ENCODE peak calls at places on chromosome 5, in seven cellular contexts. N is neural crest cell, V is sigmoid colon, B is upper lobe of right lung, W is colonic mucosa, O is tibial nerve, H is cardiac fibroblast. J is an unnamed sample.

GRCh38 chr5:108743344-108743743 is 4.4 kb upstream of the FER start:
- DNase-seq in W (no peak), N (no peak), H (peak), B (no peak), O (no peak), V (no peak), J (no peak)

GRCh38 chr5:126428421-126428820 is 5.2 kb downstream of the GRAMD2B start:
- DNase-seq in W (no peak), H (no peak), O (no peak), N (no peak), V (no peak), B (no peak), J (no peak)

GRCh38 chr5:102737161-102737560 is 17.9 kb upstream of the PAM start:
- DNase-seq in N (no peak), V (no peak), O (no peak), H (no peak), B (no peak), W (no peak), J (no peak)

GRCh38 chr5:99775189-99775588 is 760.0 kb upstream of the FAM174A start:
- DNase-seq in O (no peak), V (no peak), N (no peak), H (no peak), W (no peak), B (no peak), J (no peak)

GRCh38 chr5:168366124-168366523 is 74.7 kb downstream of the WWC1 start:
- DNase-seq in V (no peak), O (no peak), W (no peak), N (no peak), B (no peak), H (peak), J (no peak)

GRCh38 chr5:42992035-42992570 is 48.0 kb downstream of the ANXA2R start:
- DNase-seq in H (peak), O (peak), W (peak), N (peak), B (peak), V (peak), J (no peak)

GRCh38 chr5:157292599-157292998 is 26.7 kb downstream of the CYFIP2 start:
- DNase-seq in W (no peak), O (no peak), N (no peak), V (no peak), B (no peak), H (no peak), J (no peak)

GRCh38 chr5:132180134-132180745 is 47.4 kb downstream of the P4HA2 start:
- DNase-seq in W (peak), H (peak), O (no peak), N (no peak), V (no peak), B (no peak), J (no peak)

GRCh38 chr5:179792612-179793469 is 945 bp upstream of the LTC4S start:
- DNase-seq in N (no peak), H (no peak), V (peak), O (no peak), B (no peak), W (peak), J (no peak)

GRCh38 chr5:159341914-159342313 is 11.6 kb upstream of the IL12B start:
- DNase-seq in H (peak), N (no peak), V (no peak), W (peak), B (peak), O (peak), J (no peak)

GRCh38 chr5:169583101-169583423 is 511 bp upstream of the SPDL1 start:
- DNase-seq in W (no peak), B (no peak), H (no peak), O (no peak), V (no peak), N (no peak), J (no peak)

GRCh38 chr5:169580964-169581363 is 2.6 kb upstream of the SPDL1 start:
- DNase-seq in B (no peak), V (no peak), W (no peak), N (no peak), H (no peak), O (no peak), J (no peak)

GRCh38 chr5:169581580-169582227 is 1.9 kb upstream of the SPDL1 start:
- DNase-seq in W (peak), V (peak), N (peak), H (peak), O (peak), B (no peak), J (peak)

GRCh38 chr5:169583424-169584215 is at the start of gene SPDL1:
- DNase-seq in W (peak), O (peak), H (peak), B (peak), N (peak), V (peak), J (peak)

GRCh38 chr5:169584998-169585451 is 1.5 kb downstream of the SPDL1 start:
- DNase-seq in H (no peak), B (no peak), V (no peak), W (no peak), N (no peak), O (no peak), J (no peak)
- TF ChIP-seq CTCF in H (no peak), B (no peak), V (no peak), W (no peak), N (no peak), O (no peak), J (no peak)

GRCh38 chr5:113378960-113379541 is 55.7 kb downstream of the TSSK1B start:
- DNase-seq in V (no peak), H (peak), N (peak), O (peak), B (no peak), W (peak), J (no peak)
- TF ChIP-seq CTCF in V (peak), H (peak), N (peak), O (peak), B (peak), W (peak), J (no peak)

GRCh38 chr5:149299451-149300054 is 27.9 kb downstream of the AFAP1L1 start:
- DNase-seq in N (no peak), V (no peak), W (no peak), O (no peak), H (no peak), B (no peak), J (no peak)

GRCh38 chr5:149300441-149300840 is 28.8 kb downstream of the AFAP1L1 start:
- DNase-seq in O (no peak), N (no peak), H (no peak), W (no peak), V (no peak), B (no peak), J (no peak)

GRCh38 chr5:149303210-149303609 is 31.6 kb downstream of the AFAP1L1 start:
- DNase-seq in N (no peak), H (no peak), W (no peak), V (no peak), B (no peak), O (no peak), J (no peak)

GRCh38 chr5:149301049-149301743 is 29.5 kb downstream of the AFAP1L1 start:
- DNase-seq in W (no peak), B (no peak), H (no peak), N (no peak), V (no peak), O (no peak), J (no peak)

GRCh38 chr5:149301744-149302380 is 30.2 kb downstream of the AFAP1L1 start:
- DNase-seq in B (no peak), O (no peak), V (no peak), H (no peak), W (no peak), N (no peak), J (no peak)
- TF ChIP-seq CTCF in B (no peak), O (no peak), V (no peak), H (no peak), W (no peak), N (no peak), J (no peak)

GRCh38 chr5:68884893-68885292 is 208.9 kb upstream of the SLC30A5 start:
- DNase-seq in N (no peak), H (peak), B (no peak), W (no peak), V (no peak), O (no peak), J (no peak)
- TF ChIP-seq CTCF in N (peak), H (peak), B (peak), W (peak), V (no peak), O (peak), J (no peak)

DNA sequence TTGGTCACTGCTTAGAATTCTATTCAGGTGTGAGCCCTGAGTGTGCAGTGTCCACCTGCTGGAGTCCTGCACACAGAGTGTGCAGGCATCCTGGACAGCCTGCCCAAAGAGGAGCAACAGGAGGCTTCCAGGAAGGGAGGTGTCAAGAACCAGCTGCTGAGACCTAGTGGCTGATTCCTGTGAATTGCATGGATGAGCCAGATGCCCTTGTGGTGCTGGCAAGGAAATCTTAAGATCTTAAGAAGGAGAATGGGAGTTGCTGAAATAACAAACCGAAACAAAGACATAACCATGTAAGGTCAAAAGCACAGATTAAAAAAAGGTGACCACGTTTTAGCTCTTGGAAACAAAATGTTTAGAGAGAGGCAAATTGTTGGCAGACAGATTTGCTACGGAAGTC is 29.3 kb upstream of the RPS23 start:
- DNase-seq in B (no peak), H (peak), N (no peak), O (no peak), W (no peak), V (no peak), J (no peak)
- TF ChIP-seq CTCF in B (no peak), H (no peak), N (no peak), O (no peak), W (no peak), V (no peak), J (no peak)

DNA sequence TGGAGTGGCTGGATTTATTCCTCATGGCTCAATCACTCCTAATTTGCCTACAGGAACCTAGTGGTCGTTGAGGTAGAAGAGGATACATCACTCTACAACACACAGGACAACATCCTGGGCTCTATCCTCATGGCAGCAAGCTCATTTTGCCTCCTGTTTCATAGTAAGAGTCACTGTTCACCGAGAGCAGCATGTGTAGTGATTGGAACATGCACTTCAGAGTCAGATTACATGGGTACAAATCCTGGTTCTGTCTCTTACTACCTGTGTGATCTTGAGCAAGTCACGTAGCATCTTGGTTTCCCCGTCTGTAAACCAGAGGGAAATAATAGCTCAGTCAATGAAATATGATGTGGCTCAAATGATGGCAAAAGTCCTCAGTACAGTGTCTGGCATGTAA is 285.1 kb downstream of the ENC1 start:
- DNase-seq in H (no peak), O (no peak), B (no peak), V (no peak), W (no peak), N (no peak), J (no peak)
- TF ChIP-seq CTCF in H (no peak), O (no peak), B (no peak), V (no peak), W (no peak), N (no peak), J (no peak)

DNA sequence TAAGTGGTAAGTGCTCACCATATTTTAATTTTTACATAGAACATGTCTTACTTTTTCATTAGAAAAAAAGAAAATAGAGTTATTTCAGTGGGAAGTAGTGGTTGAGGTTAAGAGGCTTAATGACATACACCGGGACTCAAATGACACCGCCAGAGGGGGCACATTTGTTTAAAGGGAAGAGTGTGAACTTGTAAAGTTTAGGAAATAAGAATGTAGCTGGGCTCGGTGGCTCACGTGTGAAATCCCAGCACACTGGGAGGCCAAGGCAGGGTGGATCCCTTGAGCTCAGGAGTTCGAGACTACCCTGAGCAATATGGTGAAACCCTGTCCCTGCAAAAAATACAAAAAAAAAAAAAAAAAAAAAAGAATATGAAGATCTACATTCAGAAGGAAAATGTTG is 43.4 kb upstream of the TNFAIP8 start:
- DNase-seq in N (no peak), H (no peak), V (no peak), O (peak), B (no peak), W (no peak), J (no peak)
- TF ChIP-seq CTCF in N (peak), H (no peak), V (no peak), O (no peak), B (no peak), W (no peak), J (no peak)

DNA sequence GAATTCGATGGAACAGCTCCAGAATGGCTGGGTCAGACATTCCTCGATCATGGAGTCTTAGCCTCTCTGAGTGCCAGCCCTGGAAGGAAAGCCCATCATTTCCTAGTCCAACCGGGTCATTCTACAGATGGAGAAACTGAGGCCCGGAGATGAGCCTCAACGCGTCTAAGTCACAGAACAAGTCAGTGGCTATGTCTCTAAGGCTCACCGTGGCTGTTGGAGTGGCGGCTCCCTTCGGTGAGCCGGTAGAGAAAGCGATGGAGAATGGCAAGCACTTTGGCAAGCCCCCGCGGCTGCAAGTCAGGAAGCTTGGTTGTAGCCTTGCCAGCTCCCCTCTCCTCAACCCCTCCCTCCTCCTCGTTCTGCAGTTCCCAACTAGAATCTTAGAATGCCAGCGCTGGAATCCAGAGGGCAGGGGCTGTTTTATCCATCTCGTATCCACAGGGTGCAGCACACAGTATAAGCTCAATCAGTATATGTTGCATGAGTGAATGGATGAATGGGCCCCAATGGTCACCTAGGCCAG is 428 bp upstream of the ARSI start:
- DNase-seq in B (no peak), N (no peak), V (no peak), W (no peak), O (no peak), H (peak), J (no peak)
- TF ChIP-seq CTCF in B (no peak), N (no peak), V (no peak), W (no peak), O (no peak), H (no peak), J (no peak)

DNA sequence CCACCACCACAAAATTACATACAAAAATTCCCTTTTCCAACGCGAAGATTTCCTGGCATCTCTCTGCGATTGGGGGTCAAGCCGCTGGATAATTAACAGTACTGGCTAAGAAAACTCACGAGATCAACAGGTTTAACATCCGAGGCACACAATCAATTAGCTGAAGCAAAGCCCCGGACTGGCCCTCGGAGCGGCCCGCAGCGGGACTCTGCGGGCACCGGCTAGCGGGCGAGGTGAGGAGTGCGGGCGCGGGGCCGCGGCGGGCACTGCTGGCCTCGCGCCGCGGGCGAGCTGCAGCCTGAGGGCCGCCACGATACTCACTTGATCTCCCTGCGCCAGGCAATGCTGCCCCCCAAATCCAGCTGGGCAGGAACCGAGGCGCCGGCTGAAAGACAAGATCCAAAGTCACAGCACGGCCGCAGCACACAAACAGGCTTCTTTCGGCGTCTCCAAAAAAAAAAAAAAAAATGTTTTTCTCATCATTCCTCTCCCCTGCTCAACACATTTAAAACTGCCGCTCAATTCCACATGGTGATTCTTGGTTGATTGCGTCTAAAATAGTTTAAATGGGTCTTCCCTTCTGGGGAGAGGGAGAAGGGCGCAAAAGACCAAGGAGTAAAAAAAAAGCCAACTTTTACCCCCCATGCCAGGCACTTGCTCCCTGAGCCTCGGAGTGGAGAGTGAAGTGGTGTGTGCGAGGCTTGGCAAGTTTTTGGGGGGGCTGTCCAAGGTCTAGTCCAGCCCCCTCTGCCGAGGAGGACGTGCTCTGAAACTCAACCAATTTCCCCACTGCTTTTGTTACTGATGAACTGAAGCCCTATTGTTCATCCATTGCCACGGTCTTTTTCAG is 210.1 kb downstream of the MEF2C start:
- DNase-seq in V (no peak), N (no peak), H (no peak), B (no peak), W (no peak), O (no peak), J (no peak)
- TF ChIP-seq CTCF in V (no peak), N (no peak), H (no peak), B (no peak), W (no peak), O (no peak), J (no peak)

J was measured in omental fat pad.